ENCODE peak calls at places on chromosomes 7 and 10, in nine cellular contexts. One of them, this sample, is unnamed.

GRCh38 chr10:122010405-122011050 is 21.6 kb downstream of the TACC2 start:
- DNase-seq in GM10248: no peak
- DNase-seq in A549: no peak
- DNase-seq in PC-9: no peak
- DNase-seq in right atrium auricular region: no peak
- DNase-seq in type B pancreatic cell: no peak
- DNase-seq in stomach: no peak
- DNase-seq in heart right ventricle: no peak
- DNase-seq in IMR-90: no peak
- DNase-seq in this sample: no peak

GRCh38 chr10:133461027-133461426 is 7.3 kb downstream of the SCART1 start:
- DNase-seq in GM10248: no peak
- DNase-seq in A549: no peak
- DNase-seq in PC-9: no peak
- DNase-seq in right atrium auricular region: peak; percentile 16
- DNase-seq in type B pancreatic cell: no peak
- DNase-seq in stomach: no peak
- DNase-seq in heart right ventricle: no peak
- DNase-seq in IMR-90: no peak
- DNase-seq in this sample: no peak

GRCh38 chr10:97179731-97180366 is 5.9 kb downstream of the SLIT1 start:
- DNase-seq in GM10248: no peak
- DNase-seq in A549: no peak
- DNase-seq in PC-9: no peak
- DNase-seq in right atrium auricular region: no peak
- DNase-seq in type B pancreatic cell: no peak
- DNase-seq in stomach: no peak
- DNase-seq in heart right ventricle: no peak
- DNase-seq in IMR-90: no peak
- DNase-seq in this sample: no peak

GRCh38 chr10:46228076-46229071 is 58.4 kb upstream of the ANTXRL start:
- DNase-seq in GM10248: peak; percentile 78
- DNase-seq in A549: peak; percentile 89
- DNase-seq in PC-9: peak; percentile 60
- DNase-seq in right atrium auricular region: peak; percentile 83
- DNase-seq in type B pancreatic cell: peak; percentile 80
- DNase-seq in stomach: peak; percentile 74
- DNase-seq in heart right ventricle: peak; percentile 57
- DNase-seq in IMR-90: peak; percentile 70
- DNase-seq in this sample: no peak

GRCh38 chr10:94133239-94133638 is 139.5 kb downstream of the PLCE1 start:
- DNase-seq in GM10248: no peak
- DNase-seq in A549: no peak
- DNase-seq in PC-9: no peak
- DNase-seq in right atrium auricular region: peak; percentile 64
- DNase-seq in type B pancreatic cell: no peak
- DNase-seq in stomach: no peak
- DNase-seq in heart right ventricle: peak; percentile 73
- DNase-seq in IMR-90: no peak
- DNase-seq in this sample: no peak

GRCh38 chr7:38367301-38367700 is 93.9 kb upstream of the TARP start:
- DNase-seq in GM10248: no peak
- DNase-seq in A549: no peak
- DNase-seq in PC-9: no peak
- DNase-seq in right atrium auricular region: no peak
- DNase-seq in type B pancreatic cell: no peak
- DNase-seq in stomach: no peak
- DNase-seq in heart right ventricle: no peak
- DNase-seq in IMR-90: no peak
- DNase-seq in this sample: no peak

GRCh38 chr7:73824986-73825385 is 5.8 kb upstream of the CLDN4 start:
- DNase-seq in GM10248: peak; percentile 4
- DNase-seq in A549: no peak
- DNase-seq in PC-9: peak; percentile 66
- DNase-seq in right atrium auricular region: no peak
- DNase-seq in type B pancreatic cell: no peak
- DNase-seq in stomach: no peak
- DNase-seq in heart right ventricle: no peak
- DNase-seq in IMR-90: no peak
- DNase-seq in this sample: no peak

GRCh38 chr7:152860302-152860701 is 100.8 kb downstream of the ACTR3B start:
- DNase-seq in GM10248: no peak
- DNase-seq in A549: no peak
- DNase-seq in PC-9: no peak
- DNase-seq in right atrium auricular region: no peak
- DNase-seq in type B pancreatic cell: no peak
- DNase-seq in stomach: no peak
- DNase-seq in heart right ventricle: no peak
- DNase-seq in IMR-90: no peak
- DNase-seq in this sample: no peak

GRCh38 chr10:27723436-27723835 is 22.2 kb downstream of the MKX start:
- DNase-seq in GM10248: no peak
- DNase-seq in A549: no peak
- DNase-seq in PC-9: no peak
- DNase-seq in right atrium auricular region: no peak
- DNase-seq in type B pancreatic cell: no peak
- DNase-seq in stomach: no peak
- DNase-seq in heart right ventricle: no peak
- DNase-seq in IMR-90: peak; percentile 67
- DNase-seq in this sample: no peak

GRCh38 chr10:93464826-93465388 is 17.2 kb downstream of the MYOF start:
- DNase-seq in GM10248: no peak
- DNase-seq in A549: no peak
- DNase-seq in PC-9: no peak
- DNase-seq in right atrium auricular region: no peak
- DNase-seq in type B pancreatic cell: no peak
- DNase-seq in stomach: no peak
- DNase-seq in heart right ventricle: no peak
- DNase-seq in IMR-90: no peak
- DNase-seq in this sample: no peak

GRCh38 chr7:16223963-16224707 is 197.2 kb downstream of the CRPPA start:
- DNase-seq in GM10248: no peak
- DNase-seq in A549: no peak
- DNase-seq in PC-9: no peak
- DNase-seq in right atrium auricular region: no peak
- DNase-seq in type B pancreatic cell: no peak
- DNase-seq in stomach: no peak
- DNase-seq in heart right ventricle: no peak
- DNase-seq in IMR-90: no peak
- DNase-seq in this sample: no peak

GRCh38 chr10:50325449-50326188 is 74.3 kb upstream of the ASAH2 start:
- DNase-seq in GM10248: peak; percentile 42
- DNase-seq in A549: peak; percentile 18
- DNase-seq in PC-9: peak; percentile 88
- DNase-seq in right atrium auricular region: peak; percentile 86
- DNase-seq in type B pancreatic cell: no peak
- DNase-seq in stomach: peak; percentile 52
- DNase-seq in heart right ventricle: peak; percentile 34
- DNase-seq in IMR-90: peak; percentile 98
- DNase-seq in this sample: no peak

GRCh38 chr10:37285063-37285462 is 159.7 kb downstream of the ANKRD30A start:
- DNase-seq in GM10248: no peak
- DNase-seq in A549: no peak
- DNase-seq in PC-9: no peak
- DNase-seq in right atrium auricular region: no peak
- DNase-seq in type B pancreatic cell: no peak
- DNase-seq in stomach: no peak
- DNase-seq in heart right ventricle: no peak
- DNase-seq in IMR-90: no peak
- DNase-seq in this sample: no peak

GRCh38 chr10:6385683-6386082 is 183.0 kb downstream of the PFKFB3 start:
- DNase-seq in GM10248: no peak
- DNase-seq in A549: no peak
- DNase-seq in PC-9: peak; percentile 43
- DNase-seq in right atrium auricular region: no peak
- DNase-seq in type B pancreatic cell: no peak
- DNase-seq in stomach: no peak
- DNase-seq in heart right ventricle: no peak
- DNase-seq in IMR-90: peak; percentile 63
- DNase-seq in this sample: no peak
- TF ChIP-seq CTCF in GM10248: no peak
- TF ChIP-seq CTCF in A549: no peak
- TF ChIP-seq CTCF in PC-9: no peak
- TF ChIP-seq CTCF in right atrium auricular region: no peak
- TF ChIP-seq CTCF in type B pancreatic cell: no peak
- TF ChIP-seq CTCF in stomach: no peak
- TF ChIP-seq CTCF in heart right ventricle: no peak
- TF ChIP-seq CTCF in IMR-90: no peak
- TF ChIP-seq CTCF in this sample: no peak

GRCh38 chr7:2928256-2928612 is 84.1 kb upstream of the GNA12 start:
- DNase-seq in GM10248: no peak
- DNase-seq in A549: no peak
- DNase-seq in PC-9: no peak
- DNase-seq in right atrium auricular region: no peak
- DNase-seq in type B pancreatic cell: no peak
- DNase-seq in stomach: no peak
- DNase-seq in heart right ventricle: no peak
- DNase-seq in IMR-90: no peak
- DNase-seq in this sample: peak; percentile 62

GRCh38 chr7:2926898-2927405 is 82.8 kb upstream of the GNA12 start:
- DNase-seq in GM10248: no peak
- DNase-seq in A549: no peak
- DNase-seq in PC-9: no peak
- DNase-seq in right atrium auricular region: no peak
- DNase-seq in type B pancreatic cell: no peak
- DNase-seq in stomach: no peak
- DNase-seq in heart right ventricle: no peak
- DNase-seq in IMR-90: no peak
- DNase-seq in this sample: no peak

GRCh38 chr7:2928613-2929311 is 84.7 kb upstream of the GNA12 start:
- DNase-seq in GM10248: no peak
- DNase-seq in A549: no peak
- DNase-seq in PC-9: no peak
- DNase-seq in right atrium auricular region: no peak
- DNase-seq in type B pancreatic cell: no peak
- DNase-seq in stomach: no peak
- DNase-seq in heart right ventricle: no peak
- DNase-seq in IMR-90: no peak
- DNase-seq in this sample: peak; percentile 83

GRCh38 chr7:2926120-2926897 is 82.2 kb upstream of the GNA12 start:
- DNase-seq in GM10248: no peak
- DNase-seq in A549: no peak
- DNase-seq in PC-9: no peak
- DNase-seq in right atrium auricular region: no peak
- DNase-seq in type B pancreatic cell: no peak
- DNase-seq in stomach: no peak
- DNase-seq in heart right ventricle: no peak
- DNase-seq in IMR-90: no peak
- DNase-seq in this sample: peak; percentile 63

GRCh38 chr7:2927592-2927991 is 83.5 kb upstream of the GNA12 start:
- DNase-seq in GM10248: no peak
- DNase-seq in A549: no peak
- DNase-seq in PC-9: no peak
- DNase-seq in right atrium auricular region: no peak
- DNase-seq in type B pancreatic cell: no peak
- DNase-seq in stomach: no peak
- DNase-seq in heart right ventricle: no peak
- DNase-seq in IMR-90: no peak
- DNase-seq in this sample: peak; percentile 68
- TF ChIP-seq CTCF in GM10248: no peak
- TF ChIP-seq CTCF in A549: no peak
- TF ChIP-seq CTCF in PC-9: no peak
- TF ChIP-seq CTCF in right atrium auricular region: no peak
- TF ChIP-seq CTCF in type B pancreatic cell: no peak
- TF ChIP-seq CTCF in stomach: no peak
- TF ChIP-seq CTCF in heart right ventricle: no peak
- TF ChIP-seq CTCF in IMR-90: no peak
- TF ChIP-seq CTCF in this sample: no peak

GRCh38 chr10:120805014-120805805 is 46.0 kb upstream of the WDR11 start:
- DNase-seq in GM10248: no peak
- DNase-seq in A549: no peak
- DNase-seq in PC-9: no peak
- DNase-seq in right atrium auricular region: no peak
- DNase-seq in type B pancreatic cell: no peak
- DNase-seq in stomach: no peak
- DNase-seq in heart right ventricle: no peak
- DNase-seq in IMR-90: no peak
- DNase-seq in this sample: no peak
- TF ChIP-seq CTCF in GM10248: peak; percentile 15
- TF ChIP-seq CTCF in A549: no peak
- TF ChIP-seq CTCF in PC-9: no peak
- TF ChIP-seq CTCF in right atrium auricular region: no peak
- TF ChIP-seq CTCF in type B pancreatic cell: no peak
- TF ChIP-seq CTCF in stomach: no peak
- TF ChIP-seq CTCF in heart right ventricle: no peak
- TF ChIP-seq CTCF in IMR-90: no peak
- TF ChIP-seq CTCF in this sample: no peak

GRCh38 chr10:44786451-44786850 is 124.7 kb upstream of the TMEM72 start:
- DNase-seq in GM10248: no peak
- DNase-seq in A549: no peak
- DNase-seq in PC-9: no peak
- DNase-seq in right atrium auricular region: no peak
- DNase-seq in type B pancreatic cell: no peak
- DNase-seq in stomach: no peak
- DNase-seq in heart right ventricle: no peak
- DNase-seq in IMR-90: peak; percentile 93
- DNase-seq in this sample: no peak

GRCh38 chr10:44788820-44789167 is 122.3 kb upstream of the TMEM72 start:
- DNase-seq in GM10248: no peak
- DNase-seq in A549: no peak
- DNase-seq in PC-9: no peak
- DNase-seq in right atrium auricular region: no peak
- DNase-seq in type B pancreatic cell: no peak
- DNase-seq in stomach: no peak
- DNase-seq in heart right ventricle: no peak
- DNase-seq in IMR-90: no peak
- DNase-seq in this sample: no peak

GRCh38 chr10:44788147-44788819 is 122.9 kb upstream of the TMEM72 start:
- DNase-seq in GM10248: no peak
- DNase-seq in A549: no peak
- DNase-seq in PC-9: no peak
- DNase-seq in right atrium auricular region: no peak
- DNase-seq in type B pancreatic cell: no peak
- DNase-seq in stomach: no peak
- DNase-seq in heart right ventricle: no peak
- DNase-seq in IMR-90: peak; percentile 45
- DNase-seq in this sample: no peak

GRCh38 chr10:44787480-44788075 is 123.6 kb upstream of the TMEM72 start:
- DNase-seq in GM10248: no peak
- DNase-seq in A549: no peak
- DNase-seq in PC-9: no peak
- DNase-seq in right atrium auricular region: no peak
- DNase-seq in type B pancreatic cell: no peak
- DNase-seq in stomach: no peak
- DNase-seq in heart right ventricle: no peak
- DNase-seq in IMR-90: no peak
- DNase-seq in this sample: no peak

DNA sequence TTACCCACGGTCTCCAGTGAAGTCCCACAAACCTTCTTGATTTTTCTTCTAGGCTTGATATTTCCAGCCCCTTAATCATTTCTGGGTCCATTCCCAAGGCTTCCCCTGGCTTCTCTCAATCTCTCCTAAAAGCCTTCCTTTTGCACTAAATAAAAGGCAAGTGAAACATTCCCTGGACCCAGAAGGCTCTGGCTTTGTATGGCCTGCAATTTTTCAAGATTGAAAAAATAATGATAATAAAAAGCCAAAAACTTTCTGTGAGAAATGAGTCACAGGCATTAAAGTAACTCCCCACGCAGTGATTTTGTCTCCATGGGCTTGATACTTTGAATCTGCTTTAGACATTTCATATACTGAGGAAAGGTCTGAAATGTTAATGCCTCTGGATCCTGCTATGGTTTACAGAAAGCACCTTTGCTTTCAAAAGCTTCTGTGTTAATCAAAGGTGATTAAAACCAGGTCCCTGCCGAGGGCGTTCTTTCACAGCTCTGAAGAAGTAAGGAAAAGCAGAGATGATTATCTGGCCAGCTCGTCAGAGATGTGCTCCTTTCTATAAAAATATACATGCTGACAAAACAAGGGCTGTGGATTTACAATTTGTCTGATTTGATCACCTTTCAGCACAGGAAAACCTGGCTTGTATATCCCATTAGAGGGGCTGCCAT is 118.9 kb upstream of the TMEM72 start:
- DNase-seq in GM10248: no peak
- DNase-seq in A549: no peak
- DNase-seq in PC-9: no peak
- DNase-seq in right atrium auricular region: no peak
- DNase-seq in type B pancreatic cell: no peak
- DNase-seq in stomach: no peak
- DNase-seq in heart right ventricle: no peak
- DNase-seq in IMR-90: no peak
- DNase-seq in this sample: no peak
- TF ChIP-seq CTCF in GM10248: no peak
- TF ChIP-seq CTCF in A549: no peak
- TF ChIP-seq CTCF in PC-9: no peak
- TF ChIP-seq CTCF in right atrium auricular region: no peak
- TF ChIP-seq CTCF in type B pancreatic cell: no peak
- TF ChIP-seq CTCF in stomach: no peak
- TF ChIP-seq CTCF in heart right ventricle: no peak
- TF ChIP-seq CTCF in IMR-90: no peak
- TF ChIP-seq CTCF in this sample: no peak

This sample was measured in chondrocyte.